ENCODE peak calls at places on chromosomes 6 and 20, in four cellular contexts. Y is OCI-LY7, G is ascending aorta, S is GM23338. C is an unnamed sample.

GRCh38 chr6:26225848-26226590 is 138.8 kb downstream of the HFE start:
- DNase-seq in Y (no peak), G (no peak), S (no peak), C (no peak)

GRCh38 chr6:54053893-54054391 is 57.3 kb upstream of the MLIP start:
- DNase-seq in Y (no peak), G (no peak), S (peak), C (no peak)

GRCh38 chr6:42923656-42924055 is 5.6 kb upstream of the CNPY3 start:
- DNase-seq in Y (no peak), G (no peak), S (no peak), C (no peak)

GRCh38 chr20:34904202-34904621 is 27.8 kb downstream of the ACSS2 start:
- DNase-seq in Y (no peak), G (no peak), S (no peak), C (no peak)

GRCh38 chr6:50565004-50565403 is 148.3 kb upstream of the TFAP2D start:
- DNase-seq in Y (no peak), G (no peak), S (no peak), C (no peak)

GRCh38 chr6:151445482-151445881 is 6.4 kb downstream of the RMND1 start:
- DNase-seq in Y (no peak), G (no peak), S (no peak), C (no peak)

GRCh38 chr6:104218132-104218531 is 641.6 kb downstream of the HACE1 start:
- DNase-seq in Y (no peak), G (no peak), S (no peak), C (no peak)

GRCh38 chr20:37941332-37941731 is 38.4 kb downstream of the VSTM2L start:
- DNase-seq in Y (no peak), G (no peak), S (peak), C (no peak)

GRCh38 chr20:51541189-51542032 is 1.1 kb downstream of the NFATC2 start:
- DNase-seq in Y (peak), G (peak), S (peak), C (peak)

GRCh38 chr6:18792832-18793231 is 405.7 kb downstream of the RNF144B start:
- DNase-seq in Y (no peak), G (no peak), S (no peak), C (no peak)

GRCh38 chr6:64737418-64737817 is 969.6 kb downstream of the EYS start:
- DNase-seq in Y (no peak), G (no peak), S (no peak), C (no peak)

GRCh38 chr20:13458860-13459451 is 179.8 kb downstream of the TASP1 start:
- DNase-seq in Y (peak), G (no peak), S (peak), C (no peak)

GRCh38 chr6:26032387-26033131 is 54.7 kb upstream of the HFE start:
- DNase-seq in Y (peak), G (no peak), S (peak), C (no peak)

GRCh38 chr6:6611486-6611885 is 23.0 kb downstream of the LY86 start:
- DNase-seq in Y (no peak), G (no peak), S (no peak), C (no peak)

GRCh38 chr6:70312165-70312564 is 9.3 kb upstream of the COL9A1 start:
- DNase-seq in Y (no peak), G (no peak), S (peak), C (no peak)

GRCh38 chr20:57652865-57653545 is 32.8 kb upstream of the ZBP1 start:
- DNase-seq in Y (peak), G (no peak), S (no peak), C (peak)

GRCh38 chr6:159978291-159979135 is 9.6 kb downstream of the IGF2R start:
- DNase-seq in Y (peak), G (no peak), S (peak), C (no peak)

GRCh38 chr20:4091332-4092135 is 76.2 kb upstream of the RNF24 start:
- DNase-seq in Y (peak), G (no peak), S (peak), C (peak)

GRCh38 chr6:74075323-74075722 is 379.3 kb downstream of the CD109 start:
- DNase-seq in Y (no peak), G (no peak), S (no peak), C (peak)

GRCh38 chr6:155143610-155144106 is 120.2 kb upstream of the CLDN20 start:
- DNase-seq in Y (no peak), G (no peak), S (peak), C (no peak)

GRCh38 chr6:54892831-54893230 is 46.3 kb downstream of the FAM83B start:
- DNase-seq in Y (no peak), G (no peak), S (no peak), C (no peak)

GRCh38 chr6:157023958-157024357 is 246.8 kb downstream of the ARID1B start:
- DNase-seq in Y (no peak), G (no peak), S (no peak), C (no peak)

GRCh38 chr6:145148392-145149175 is 586.7 kb downstream of the EPM2A start:
- DNase-seq in Y (no peak), G (no peak), S (peak), C (no peak)

GRCh38 chr6:2956930-2957329 is 14.4 kb downstream of the SERPINB6 start:
- DNase-seq in Y (no peak), G (no peak), S (no peak), C (no peak)

GRCh38 chr6:18141805-18142590 is 12.9 kb downstream of the TPMT start:
- DNase-seq in Y (no peak), G (no peak), S (no peak), C (no peak)

GRCh38 chr20:53623454-53624206 is 30.0 kb upstream of the ZNF217 start:
- DNase-seq in Y (peak), G (peak), S (peak), C (peak)

DNA sequence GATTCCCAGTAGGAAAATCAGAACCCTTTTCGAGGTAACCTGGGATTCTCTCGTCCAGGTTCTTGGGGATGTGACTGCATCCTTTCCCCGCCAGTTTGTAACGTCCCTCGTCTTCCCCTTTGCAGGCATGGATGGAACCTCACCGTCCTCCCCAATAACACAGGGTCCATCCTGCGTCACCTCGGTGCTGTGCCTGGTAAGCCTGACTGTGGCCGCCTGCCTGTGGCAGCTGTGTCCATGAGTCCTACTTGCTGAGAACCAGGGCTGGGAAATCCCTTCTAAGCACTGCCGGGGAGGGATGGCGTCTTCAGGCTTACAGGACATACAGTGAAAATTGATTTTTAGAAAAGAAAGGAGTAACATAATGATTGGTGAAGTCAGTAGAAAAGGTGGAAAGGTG is 155.6 kb downstream of the DTNBP1 start:
- DNase-seq in Y (no peak), G (no peak), S (no peak), C (no peak)
- TF ChIP-seq CTCF in Y (no peak), G (no peak), S (no peak), C (no peak)

DNA sequence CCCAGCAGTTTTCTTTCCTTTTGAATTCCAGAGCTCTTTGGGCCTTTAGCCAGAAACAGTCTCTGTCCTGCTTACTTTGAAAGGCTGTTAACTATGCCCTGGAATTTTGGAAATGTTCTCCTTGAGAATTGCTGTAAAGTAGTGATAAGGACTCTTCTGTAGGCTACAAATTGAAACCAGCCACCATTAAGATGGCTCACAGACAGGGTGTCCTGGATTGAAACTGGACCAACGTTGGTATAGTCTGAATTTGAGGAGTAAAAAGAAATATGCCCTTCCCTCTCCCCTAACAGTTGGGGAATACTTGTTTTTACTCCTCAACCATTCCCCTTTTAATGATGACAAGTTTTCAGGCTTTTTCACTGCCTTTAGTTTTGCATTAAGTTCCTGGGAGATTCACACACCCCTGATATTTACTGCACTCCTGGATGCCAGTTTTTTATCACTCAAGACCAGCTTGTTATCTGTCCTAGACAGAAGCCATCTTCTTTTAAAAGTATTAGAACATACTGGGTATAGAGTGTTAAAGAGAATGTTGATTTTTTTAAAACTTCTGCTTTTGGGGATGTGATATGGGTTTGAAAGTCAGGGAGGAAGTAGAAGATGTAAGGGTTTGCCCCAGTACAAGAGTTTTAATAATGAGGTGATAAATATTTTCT is 21.9 kb downstream of the TOP1 start:
- DNase-seq in Y (no peak), G (no peak), S (no peak), C (no peak)
- H3K27ac ChIP-seq in Y (peak), G (no peak), S (no peak), C (peak)

DNA sequence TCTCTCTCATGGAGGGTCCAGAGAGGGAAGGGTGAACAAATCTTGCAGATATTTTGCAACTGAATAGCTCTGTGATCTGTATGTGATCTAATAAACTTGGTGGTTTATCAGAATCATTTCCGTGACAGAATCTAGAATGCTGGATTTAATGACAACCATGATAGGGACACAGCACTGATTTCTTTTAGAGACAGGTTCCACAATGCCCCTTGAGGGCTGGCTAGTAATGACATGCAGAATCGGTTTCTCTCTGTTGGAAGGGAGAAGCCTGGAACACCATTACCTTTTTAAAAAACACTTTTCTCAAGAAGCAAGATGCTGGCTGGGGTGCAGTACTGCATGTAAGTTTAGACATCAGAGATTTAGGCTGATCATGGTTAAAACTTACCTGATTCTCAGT is 313.4 kb downstream of the CDH26 start:
- DNase-seq in Y (no peak), G (no peak), S (peak), C (no peak)
- TF ChIP-seq CTCF in Y (peak), G (no peak), S (no peak), C (no peak)

GRCh38 chr6:143746202-143747119 is 68.7 kb downstream of the PHACTR2 start:
- DNase-seq in Y (no peak), G (no peak), S (peak), C (no peak)
- H3K27ac ChIP-seq in Y (no peak), G (peak), S (peak), C (peak)

GRCh38 chr6:57113105-57113504 is 23.1 kb downstream of the ZNF451 start:
- DNase-seq in Y (no peak), G (no peak), S (no peak), C (no peak)
- TF ChIP-seq CTCF in Y (no peak), G (no peak), S (no peak), C (no peak)

GRCh38 chr20:64024141-64024990 is 11.6 kb upstream of the C20orf204 start:
- DNase-seq in Y (no peak), G (no peak), S (no peak), C (no peak)
- H3K27ac ChIP-seq in Y (no peak), G (no peak), S (no peak), C (no peak)

GRCh38 chr20:40441771-40442170 is 247.3 kb downstream of the MAFB start:
- DNase-seq in Y (no peak), G (no peak), S (no peak), C (no peak)

GRCh38 chr20:40443731-40444130 is 245.3 kb downstream of the MAFB start:
- DNase-seq in Y (no peak), G (no peak), S (no peak), C (no peak)

GRCh38 chr20:40446868-40447267 is 242.2 kb downstream of the MAFB start:
- DNase-seq in Y (no peak), G (no peak), S (no peak), C (no peak)

GRCh38 chr20:40438161-40438835 is 250.7 kb downstream of the MAFB start:
- DNase-seq in Y (no peak), G (no peak), S (no peak), C (no peak)

GRCh38 chr20:40442181-40442963 is 246.7 kb downstream of the MAFB start:
- DNase-seq in Y (no peak), G (no peak), S (peak), C (no peak)
- TF ChIP-seq CTCF in Y (no peak), G (no peak), S (no peak), C (no peak)

GRCh38 chr20:7195704-7196103 is 428.2 kb downstream of the BMP2 start:
- DNase-seq in Y (no peak), G (no peak), S (no peak), C (no peak)
- H3K27ac ChIP-seq in Y (no peak), G (no peak), S (no peak), C (no peak)

GRCh38 chr6:62764841-62765240 is 446.4 kb upstream of the FKBP1C start:
- DNase-seq in Y (no peak), G (no peak), S (peak), C (no peak)
- TF ChIP-seq CTCF in Y (no peak), G (no peak), S (no peak), C (no peak)

GRCh38 chr6:30979690-30980089 is 3.8 kb upstream of the MUC21 start:
- DNase-seq in Y (no peak), G (no peak), S (no peak), C (no peak)

GRCh38 chr6:30985490-30985889 is 2.0 kb downstream of the MUC21 start:
- DNase-seq in Y (no peak), G (no peak), S (no peak), C (no peak)

GRCh38 chr6:30981942-30982772 is 1.4 kb upstream of the MUC21 start:
- DNase-seq in Y (no peak), G (no peak), S (peak), C (peak)

GRCh38 chr6:30987304-30987703 is 3.8 kb downstream of the MUC21 start:
- DNase-seq in Y (no peak), G (no peak), S (no peak), C (no peak)

DNA sequence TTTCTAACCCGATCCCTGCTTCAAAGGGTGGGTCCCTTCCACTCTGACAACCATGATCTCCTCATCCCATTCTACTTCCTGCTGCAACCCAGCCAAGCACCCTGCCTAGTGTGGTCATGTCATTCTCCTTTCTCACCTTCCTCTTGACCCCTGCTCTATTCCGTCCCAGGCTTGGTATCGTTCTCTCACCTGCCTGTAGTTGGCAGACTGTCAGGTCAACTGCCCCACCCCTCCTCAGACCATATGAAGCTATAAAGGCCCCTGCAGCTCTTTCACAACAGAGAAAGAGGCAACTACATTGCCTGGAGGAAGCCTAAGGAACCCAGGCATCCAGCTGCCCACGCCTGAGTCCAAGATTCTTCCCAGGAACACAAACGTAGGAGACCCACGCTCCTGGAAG is at the start of gene MUC21:
- DNase-seq in Y (no peak), G (no peak), S (no peak), C (no peak)
- H3K27ac ChIP-seq in Y (no peak), G (no peak), S (no peak), C (no peak)

C was measured in uterus.